ENCODE peak calls at places on chromosomes 12 and 14, in seven cellular contexts. Z is astrocyte of the spinal cord, H is lower lobe of right lung, I is ascending aorta, R is psoas muscle, A is GM23338, F is right lobe of liver. W is an unnamed sample.

GRCh38 chr14:100782516-100783320 is 43.2 kb upstream of the MEG3 start:
- DNase-seq in Z (no peak), H (no peak), I (no peak), R (peak; percentile 25), A (no peak), F (peak; percentile 34), W (no peak)

GRCh38 chr14:52031781-52032180 is 37.1 kb downstream of the NID2 start:
- DNase-seq in Z (peak; percentile 92), H (no peak), I (peak; percentile 53), R (peak; percentile 57), A (no peak), F (no peak), W (no peak)

GRCh38 chr12:108570743-108571603 is 8.6 kb downstream of the ISCU start:
- DNase-seq in Z (peak; percentile 67), H (no peak), I (no peak), R (no peak), A (peak; percentile 57), F (peak; percentile 31), W (peak; percentile 38)

GRCh38 chr12:3427956-3428355 is 63.0 kb upstream of the PRMT8 start:
- DNase-seq in Z (no peak), H (no peak), I (no peak), R (no peak), A (no peak), F (no peak), W (no peak)

GRCh38 chr14:102046337-102047278 is 40.2 kb downstream of the HSP90AA1 start:
- DNase-seq in Z (peak; percentile 41), H (peak; percentile 84), I (peak; percentile 41), R (peak; percentile 96), A (peak; percentile 93), F (peak; percentile 82), W (peak; percentile 85)

GRCh38 chr14:89672636-89673279 is 255.7 kb upstream of the FOXN3 start:
- DNase-seq in Z (no peak), H (no peak), I (no peak), R (no peak), A (no peak), F (peak; percentile 54), W (no peak)

GRCh38 chr12:131208425-131208824 is 254.7 kb downstream of the ADGRD1 start:
- DNase-seq in Z (no peak), H (no peak), I (no peak), R (no peak), A (no peak), F (no peak), W (no peak)

GRCh38 chr14:49959822-49960408 is 67.0 kb downstream of the ARF6 start:
- DNase-seq in Z (no peak), H (no peak), I (no peak), R (no peak), A (no peak), F (no peak), W (no peak)

GRCh38 chr12:5648692-5649338 is 216.9 kb downstream of the NTF3 start:
- DNase-seq in Z (no peak), H (no peak), I (no peak), R (no peak), A (peak; percentile 87), F (no peak), W (peak; percentile 30)

GRCh38 chr14:72515779-72516770 is 377.8 kb downstream of the DPF3 start:
- DNase-seq in Z (peak; percentile 64), H (no peak), I (no peak), R (no peak), A (peak; percentile 11), F (no peak), W (peak; percentile 50)

GRCh38 chr12:116520225-116520624 is 39.0 kb upstream of the MAP1LC3B2 start:
- DNase-seq in Z (no peak), H (no peak), I (no peak), R (no peak), A (no peak), F (no peak), W (no peak)

GRCh38 chr12:45051490-45052105 is 699 bp upstream of the DBX2 start:
- DNase-seq in Z (peak; percentile 8), H (peak; percentile 25), I (no peak), R (no peak), A (peak; percentile 34), F (no peak), W (no peak)

GRCh38 chr12:45049912-45050318 is 984 bp downstream of the DBX2 start:
- DNase-seq in Z (peak; percentile 13), H (no peak), I (no peak), R (peak; percentile 47), A (peak; percentile 54), F (no peak), W (no peak)

GRCh38 chr12:45050751-45051489 is at the start of gene DBX2:
- DNase-seq in Z (peak; percentile 2), H (peak; percentile 29), I (no peak), R (peak; percentile 51), A (peak; percentile 67), F (no peak), W (no peak)

GRCh38 chr12:45050331-45050750 is 558 bp downstream of the DBX2 start:
- DNase-seq in Z (no peak), H (peak; percentile 40), I (no peak), R (peak; percentile 46), A (peak; percentile 73), F (no peak), W (no peak)
- H3K4me3 ChIP-seq in Z (no peak overlapping the region), H (peak overlapping the region; percentile 15), I (peak overlapping the region; percentile 71), R (peak overlapping the region; percentile 64), A (peak overlapping the region; percentile 85), F (no peak overlapping the region), W (peak overlapping the region; percentile 24)

GRCh38 chr12:39619316-39619659 is 315 bp downstream of the ABCD2 start:
- DNase-seq in Z (no peak), H (no peak), I (no peak), R (no peak), A (peak; percentile 21), F (no peak), W (no peak)

GRCh38 chr12:39621670-39622069 is 2.1 kb upstream of the ABCD2 start:
- DNase-seq in Z (no peak), H (no peak), I (no peak), R (no peak), A (no peak), F (no peak), W (no peak)

GRCh38 chr12:39622306-39622705 is 2.7 kb upstream of the ABCD2 start:
- DNase-seq in Z (no peak), H (no peak), I (no peak), R (no peak), A (no peak), F (no peak), W (no peak)

GRCh38 chr12:39619660-39620433 is at the start of gene ABCD2:
- DNase-seq in Z (peak; percentile 91), H (peak; percentile 43), I (peak; percentile 10), R (peak; percentile 73), A (peak; percentile 90), F (peak; percentile 45), W (peak; percentile 78)

DNA sequence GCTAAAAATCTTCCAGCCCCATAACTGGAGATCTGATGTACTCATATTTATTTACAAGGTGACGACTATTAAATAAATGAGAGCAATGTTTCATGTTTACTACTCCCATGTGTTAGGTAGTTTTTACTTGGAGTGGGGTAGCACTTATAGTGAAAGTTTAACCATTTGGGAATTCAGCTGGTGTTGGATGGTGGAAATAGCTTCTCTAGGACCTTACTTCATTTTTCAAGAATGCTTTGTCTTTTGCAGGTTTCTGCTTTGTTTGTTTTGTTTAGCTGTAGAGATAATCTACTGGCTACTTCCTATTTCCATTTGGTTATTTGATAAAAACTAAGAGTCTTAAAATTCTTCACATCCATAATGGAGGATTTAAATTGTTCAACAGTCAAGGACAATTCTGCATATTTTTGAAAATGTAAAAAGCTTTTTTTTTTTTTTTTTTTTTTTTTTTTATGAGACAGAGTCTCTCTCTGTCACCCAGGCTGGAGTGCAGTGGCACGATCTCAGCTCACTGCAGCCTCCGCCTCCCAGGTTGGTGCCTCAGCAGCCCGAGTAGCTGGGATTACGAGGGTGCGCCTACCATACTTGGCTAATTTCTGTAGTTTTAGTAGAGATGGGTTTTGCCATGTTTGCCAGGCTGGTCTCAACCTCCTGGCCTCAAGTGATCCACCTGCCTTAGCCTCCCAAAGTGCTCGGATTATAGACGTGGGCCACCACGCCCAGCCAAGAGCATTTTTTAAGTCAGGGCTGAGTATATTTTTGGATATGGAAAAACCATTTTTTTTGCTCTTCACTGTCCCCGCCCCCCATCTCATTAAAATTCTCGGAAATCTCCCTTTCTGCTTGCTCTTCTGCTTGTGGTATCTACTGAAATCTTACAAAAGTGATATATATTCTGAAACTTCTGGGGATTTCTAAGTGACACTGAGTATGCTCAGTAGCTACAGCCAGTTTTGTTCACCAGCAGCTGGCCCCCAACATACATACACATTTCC is 1.4 kb upstream of the ABCD2 start:
- DNase-seq in Z (peak; percentile 21), H (no peak), I (no peak), R (no peak), A (no peak), F (no peak), W (no peak)
- H3K4me3 ChIP-seq in Z (peak overlapping the region; percentile 68), H (peak overlapping the region; percentile 56), I (peak overlapping the region; percentile 74), R (peak overlapping the region; percentile 68), A (peak overlapping the region; percentile 56), F (peak overlapping the region; percentile 55), W (peak overlapping the region; percentile 51)

DNA sequence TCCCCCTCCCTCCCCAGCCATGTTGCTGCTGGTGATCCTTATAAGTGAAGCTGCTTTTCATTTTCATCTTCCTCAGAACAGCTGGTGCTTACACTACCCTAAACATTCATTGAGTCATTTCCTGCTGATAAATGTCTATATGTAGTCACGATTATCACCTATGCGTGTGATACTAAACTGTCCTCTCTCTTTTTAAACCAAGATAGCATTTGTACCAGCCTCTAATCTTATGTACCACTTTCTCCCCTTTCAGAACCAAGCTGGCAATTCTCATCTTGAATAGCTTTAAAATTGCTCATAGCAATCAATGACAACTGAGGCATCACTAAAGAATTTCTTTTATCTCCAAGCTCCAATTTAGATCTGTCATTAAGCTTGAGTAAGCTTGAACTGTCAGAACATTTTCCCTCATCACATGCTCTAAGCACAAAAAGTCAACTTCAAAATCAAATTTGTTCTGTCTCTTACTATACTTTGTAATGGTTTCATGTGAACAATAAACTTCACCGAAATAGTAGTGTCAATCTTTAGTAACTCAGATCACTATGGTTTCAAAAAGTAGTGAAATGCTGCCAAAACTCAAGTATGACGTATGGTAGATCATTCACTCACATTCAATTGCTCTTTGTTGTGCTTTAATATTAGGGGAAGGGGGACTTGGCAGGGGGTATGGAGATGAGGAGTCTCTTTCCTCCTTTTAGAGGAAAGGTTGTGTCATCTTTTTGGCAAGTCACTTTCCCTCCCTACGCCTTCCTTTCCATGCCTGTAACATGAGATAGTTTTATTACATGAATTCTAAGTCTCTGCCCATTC is 178.1 kb upstream of the NOVA1 start:
- DNase-seq in Z (peak; percentile 59), H (no peak), I (no peak), R (no peak), A (no peak), F (no peak), W (no peak)
- H3K4me3 ChIP-seq in Z (no peak overlapping the region), H (no peak overlapping the region), I (no peak overlapping the region), R (no peak overlapping the region), A (no peak overlapping the region), F (no peak overlapping the region), W (no peak overlapping the region)

GRCh38 chr12:106136263-106136662 is 2.5 kb downstream of the NUAK1 start:
- DNase-seq in Z (peak; percentile 91), H (peak; percentile 88), I (no peak), R (peak; percentile 93), A (peak; percentile 97), F (peak; percentile 85), W (peak; percentile 96)
- H3K4me3 ChIP-seq in Z (peak overlapping the region; percentile 56), H (peak overlapping the region; percentile 71), I (peak overlapping the region; percentile 87), R (peak overlapping the region; percentile 91), A (peak overlapping the region; percentile 82), F (peak overlapping the region; percentile 89), W (peak overlapping the region; percentile 94)